ENCODE peak calls at places on chromosomes 11 and 22, in four cellular contexts. One of them, this sample, is unnamed.

GRCh38 chr11:28274216-28274615 is 166.0 kb downstream of the METTL15 start:
- DNase-seq in mesendoderm: no peak
- DNase-seq in H1: no peak
- DNase-seq in IMR-90: no peak
- DNase-seq in this sample: no peak

GRCh38 chr22:40050258-40050657 is 55.5 kb downstream of the FAM83F start:
- DNase-seq in mesendoderm: no peak
- DNase-seq in H1: no peak
- DNase-seq in IMR-90: no peak
- DNase-seq in this sample: no peak

GRCh38 chr11:107606122-107606521 is 15.2 kb downstream of the ELMOD1 start:
- DNase-seq in mesendoderm: peak; percentile 46
- DNase-seq in H1: no peak
- DNase-seq in IMR-90: no peak
- DNase-seq in this sample: peak; percentile 51

GRCh38 chr11:16295592-16295991 is 60.8 kb downstream of the SOX6 start:
- DNase-seq in mesendoderm: no peak
- DNase-seq in H1: no peak
- DNase-seq in IMR-90: no peak
- DNase-seq in this sample: no peak

GRCh38 chr11:128772814-128773213 is 78.9 kb downstream of the FLI1 start:
- DNase-seq in mesendoderm: no peak
- DNase-seq in H1: no peak
- DNase-seq in IMR-90: no peak
- DNase-seq in this sample: no peak

GRCh38 chr22:36839356-36840073 is 21.3 kb upstream of the NCF4 start:
- DNase-seq in mesendoderm: no peak
- DNase-seq in H1: no peak
- DNase-seq in IMR-90: peak; percentile 9
- DNase-seq in this sample: no peak

GRCh38 chr11:34512810-34513673 is 552 bp downstream of the ELF5 start:
- DNase-seq in mesendoderm: peak; percentile 83
- DNase-seq in H1: peak; percentile 54
- DNase-seq in IMR-90: peak; percentile 54
- DNase-seq in this sample: peak; percentile 81

GRCh38 chr11:73268671-73269271 is 3.4 kb upstream of the P2RY6 start:
- DNase-seq in mesendoderm: no peak
- DNase-seq in H1: no peak
- DNase-seq in IMR-90: no peak
- DNase-seq in this sample: peak; percentile 24

GRCh38 chr11:121681536-121681935 is 228.8 kb upstream of the SORL1-AS1 start:
- DNase-seq in mesendoderm: no peak
- DNase-seq in H1: no peak
- DNase-seq in IMR-90: peak; percentile 40
- DNase-seq in this sample: no peak

GRCh38 chr11:131253142-131253884 is 117.1 kb upstream of the NTM start:
- DNase-seq in mesendoderm: peak; percentile 96
- DNase-seq in H1: peak; percentile 49
- DNase-seq in IMR-90: no peak
- DNase-seq in this sample: peak; percentile 75

DNA sequence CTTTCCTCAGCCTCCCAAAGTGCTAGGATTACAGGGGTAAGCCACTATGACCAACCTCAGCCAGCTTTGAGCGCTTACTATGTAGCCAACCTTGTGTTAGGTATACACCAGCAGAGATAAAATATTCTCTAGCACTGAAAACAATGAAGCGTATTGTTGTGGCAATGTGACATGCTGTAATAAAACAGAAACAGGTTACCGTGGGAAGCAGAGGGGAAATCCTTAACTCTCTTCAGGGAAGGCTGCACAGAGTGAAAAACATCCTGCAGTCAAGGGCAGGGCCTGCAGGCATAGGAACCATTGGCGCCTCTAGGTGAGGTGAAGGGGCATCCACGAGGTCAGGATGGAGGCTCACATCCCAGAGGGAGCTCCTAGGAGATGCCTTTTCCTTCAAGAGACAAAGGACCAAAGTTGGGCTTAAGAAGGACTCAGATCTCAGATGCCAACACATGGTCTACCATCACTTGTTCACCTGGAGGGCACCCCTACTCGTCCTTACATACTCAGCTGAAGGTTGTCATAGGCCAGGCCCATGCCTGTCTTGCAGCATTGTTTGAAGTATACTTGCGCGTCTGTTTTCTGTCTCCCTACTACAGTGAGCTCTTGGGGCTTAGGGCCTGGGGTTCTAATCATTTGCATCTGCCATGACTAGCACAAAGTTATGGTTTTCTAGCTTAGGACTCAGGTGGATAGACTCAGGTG is 7.9 kb downstream of the POLD4 start:
- DNase-seq in mesendoderm: no peak
- DNase-seq in H1: no peak
- DNase-seq in IMR-90: no peak
- DNase-seq in this sample: no peak
- H4K5ac ChIP-seq in mesendoderm: no peak overlapping the region
- H4K5ac ChIP-seq in H1: no peak overlapping the region
- H4K5ac ChIP-seq in IMR-90: no peak overlapping the region
- H4K5ac ChIP-seq in this sample: no peak overlapping the region

GRCh38 chr11:326842-327580 is 6.4 kb upstream of the IFITM3 start:
- DNase-seq in mesendoderm: no peak
- DNase-seq in H1: no peak
- DNase-seq in IMR-90: peak; percentile 42
- DNase-seq in this sample: no peak

GRCh38 chr11:328012-328411 is 7.4 kb upstream of the IFITM3 start:
- DNase-seq in mesendoderm: no peak
- DNase-seq in H1: no peak
- DNase-seq in IMR-90: no peak
- DNase-seq in this sample: no peak

GRCh38 chr11:326592-326841 is 5.9 kb upstream of the IFITM3 start:
- DNase-seq in mesendoderm: no peak
- DNase-seq in H1: no peak
- DNase-seq in IMR-90: no peak
- DNase-seq in this sample: no peak

GRCh38 chr11:325796-326591 is 5.3 kb upstream of the IFITM3 start:
- DNase-seq in mesendoderm: no peak
- DNase-seq in H1: no peak
- DNase-seq in IMR-90: no peak
- DNase-seq in this sample: peak; percentile 26

DNA sequence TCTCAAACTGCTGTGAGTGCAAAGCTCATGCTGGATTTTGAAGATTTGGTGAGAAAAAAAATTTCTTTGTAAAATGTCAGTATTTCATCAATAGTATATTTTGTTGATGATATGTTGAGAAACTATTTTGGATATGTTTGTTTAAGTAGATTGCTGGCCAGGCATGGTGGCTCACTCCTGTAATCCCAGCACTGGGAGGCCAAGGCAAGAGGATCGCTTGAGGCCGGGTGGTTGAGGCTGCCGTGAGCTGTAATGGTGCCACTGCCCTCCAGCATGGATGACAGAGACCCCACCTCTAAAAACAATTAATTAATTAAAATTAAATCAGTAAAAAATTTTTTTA is 6.9 kb upstream of the IFITM3 start:
- DNase-seq in mesendoderm: no peak
- DNase-seq in H1: no peak
- DNase-seq in IMR-90: no peak
- DNase-seq in this sample: no peak
- H4K5ac ChIP-seq in mesendoderm: no peak overlapping the region
- H4K5ac ChIP-seq in H1: no peak overlapping the region
- H4K5ac ChIP-seq in IMR-90: peak overlapping the region; percentile 52
- H4K5ac ChIP-seq in this sample: no peak overlapping the region

GRCh38 chr11:61594907-61595257 is 14.0 kb upstream of the SYT7 start:
- DNase-seq in mesendoderm: no peak
- DNase-seq in H1: no peak
- DNase-seq in IMR-90: no peak
- DNase-seq in this sample: no peak
- H4K5ac ChIP-seq in mesendoderm: no peak overlapping the region
- H4K5ac ChIP-seq in H1: no peak overlapping the region
- H4K5ac ChIP-seq in IMR-90: no peak overlapping the region
- H4K5ac ChIP-seq in this sample: no peak overlapping the region

GRCh38 chr11:65478411-65479183 is 20.2 kb upstream of the MALAT1 start:
- DNase-seq in mesendoderm: no peak
- DNase-seq in H1: no peak
- DNase-seq in IMR-90: peak; percentile 73
- DNase-seq in this sample: no peak
- H4K5ac ChIP-seq in mesendoderm: no peak overlapping the region
- H4K5ac ChIP-seq in H1: no peak overlapping the region
- H4K5ac ChIP-seq in IMR-90: peak overlapping the region; percentile 65
- H4K5ac ChIP-seq in this sample: no peak overlapping the region

GRCh38 chr11:44609783-44610155 is 44.3 kb downstream of the CD82 start:
- DNase-seq in mesendoderm: no peak
- DNase-seq in H1: no peak
- DNase-seq in IMR-90: no peak
- DNase-seq in this sample: no peak

GRCh38 chr11:44611687-44612437 is 46.4 kb downstream of the CD82 start:
- DNase-seq in mesendoderm: peak; percentile 33
- DNase-seq in H1: no peak
- DNase-seq in IMR-90: no peak
- DNase-seq in this sample: no peak

GRCh38 chr11:44610556-44610955 is 45.1 kb downstream of the CD82 start:
- DNase-seq in mesendoderm: no peak
- DNase-seq in H1: no peak
- DNase-seq in IMR-90: no peak
- DNase-seq in this sample: no peak

GRCh38 chr11:44609028-44609782 is 43.7 kb downstream of the CD82 start:
- DNase-seq in mesendoderm: no peak
- DNase-seq in H1: no peak
- DNase-seq in IMR-90: no peak
- DNase-seq in this sample: no peak

GRCh38 chr11:44611088-44611487 is 45.6 kb downstream of the CD82 start:
- DNase-seq in mesendoderm: peak; percentile 26
- DNase-seq in H1: no peak
- DNase-seq in IMR-90: no peak
- DNase-seq in this sample: no peak
- H4K5ac ChIP-seq in mesendoderm: no peak overlapping the region
- H4K5ac ChIP-seq in H1: no peak overlapping the region
- H4K5ac ChIP-seq in IMR-90: no peak overlapping the region
- H4K5ac ChIP-seq in this sample: no peak overlapping the region

DNA sequence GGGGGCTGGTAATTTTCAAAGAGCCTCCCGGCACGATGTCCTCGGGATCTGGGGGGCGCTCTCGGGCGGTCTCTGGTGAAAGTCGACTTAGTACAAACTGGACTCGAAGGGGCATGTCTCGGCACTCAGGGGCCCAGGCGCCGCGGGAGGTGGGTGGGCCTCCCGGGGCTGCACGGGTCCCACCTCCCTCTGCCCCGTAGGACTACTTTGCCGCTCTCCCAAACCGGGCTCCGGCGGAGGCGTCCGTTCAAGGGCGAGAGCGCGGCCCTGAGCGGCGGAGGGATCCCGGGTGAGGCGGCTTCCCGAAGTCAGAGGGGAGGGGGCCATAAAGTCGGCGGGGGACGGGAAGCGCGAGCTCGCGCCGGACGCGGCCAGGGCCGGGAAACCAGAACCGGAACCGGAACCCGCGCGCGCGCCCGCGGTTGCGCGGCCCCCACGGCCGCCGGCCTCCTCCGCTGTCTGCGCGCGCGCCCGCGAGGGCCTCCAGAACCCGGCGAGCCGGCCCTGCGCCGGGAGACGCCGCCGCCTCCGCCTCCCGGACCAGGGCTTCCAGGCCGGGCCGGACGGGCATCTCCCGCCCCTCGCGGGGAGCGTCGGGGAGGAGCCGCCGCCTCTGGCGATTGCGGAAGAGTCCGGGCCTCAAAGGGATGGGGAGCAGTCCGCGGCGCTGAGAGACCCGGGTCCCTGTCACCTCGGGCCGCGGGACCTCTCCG is at the start of gene ARHGEF12:
- DNase-seq in mesendoderm: peak; percentile 98
- DNase-seq in H1: peak; percentile 82
- DNase-seq in IMR-90: peak; percentile 97
- DNase-seq in this sample: peak; percentile 96
- H4K5ac ChIP-seq in mesendoderm: no peak within 1 kb of the TSS
- H4K5ac ChIP-seq in H1: peak within 1 kb of the TSS; percentile 44
- H4K5ac ChIP-seq in IMR-90: peak within 1 kb of the TSS; percentile 51
- H4K5ac ChIP-seq in this sample: no peak within 1 kb of the TSS

GRCh38 chr11:61150656-61151544 is 10.3 kb downstream of the VPS37C start:
- DNase-seq in mesendoderm: no peak
- DNase-seq in H1: no peak
- DNase-seq in IMR-90: no peak
- DNase-seq in this sample: no peak
- H4K5ac ChIP-seq in mesendoderm: no peak overlapping the region
- H4K5ac ChIP-seq in H1: no peak overlapping the region
- H4K5ac ChIP-seq in IMR-90: peak overlapping the region; percentile 58
- H4K5ac ChIP-seq in this sample: no peak overlapping the region

DNA sequence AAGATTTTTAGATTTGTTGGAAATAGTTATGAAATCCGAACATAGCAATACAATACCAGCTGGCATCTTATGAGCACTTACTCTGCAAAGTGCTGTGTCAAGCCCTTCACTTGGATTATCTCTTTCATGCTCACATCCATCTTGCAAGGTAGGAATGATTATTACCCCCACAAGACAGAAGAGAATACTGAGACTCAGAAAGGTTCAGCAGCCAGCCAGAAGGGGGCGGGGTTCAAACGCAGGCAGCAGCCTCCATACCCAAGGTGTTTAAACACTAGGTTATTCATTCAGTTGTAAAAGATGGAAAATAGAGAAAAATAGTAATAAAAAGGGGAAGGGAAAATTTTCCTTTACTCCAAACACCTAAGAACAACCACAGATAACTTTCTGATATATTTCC is 158.5 kb downstream of the CCDC34 start:
- DNase-seq in mesendoderm: no peak
- DNase-seq in H1: no peak
- DNase-seq in IMR-90: no peak
- DNase-seq in this sample: peak; percentile 54
- H4K5ac ChIP-seq in mesendoderm: no peak overlapping the region
- H4K5ac ChIP-seq in H1: no peak overlapping the region
- H4K5ac ChIP-seq in IMR-90: no peak overlapping the region
- H4K5ac ChIP-seq in this sample: no peak overlapping the region

This sample was measured in H9.